ENCODE peak calls at places on chromosome 22, in five cellular contexts. D, G, V, N and L are unnamed samples.

GRCh38 chr22:17264321-17265052 is 45.3 kb upstream of the ADA2 start:
- DNase-seq in D (no peak), G (no peak), V (peak), N (peak), L (peak)

GRCh38 chr22:31243339-31244043 is 31.4 kb downstream of the LIMK2 start:
- DNase-seq in D (no peak), G (peak), V (peak), N (peak), L (no peak)

GRCh38 chr22:43274595-43275240 is 68.5 kb downstream of the SCUBE1 start:
- DNase-seq in D (no peak), G (no peak), V (no peak), N (no peak), L (peak)

GRCh38 chr22:32864596-32864995 is 63.1 kb downstream of the TIMP3 start:
- DNase-seq in D (no peak), G (no peak), V (no peak), N (no peak), L (no peak)

GRCh38 chr22:35736166-35736565 is 18.5 kb downstream of the APOL5 start:
- DNase-seq in D (no peak), G (no peak), V (no peak), N (no peak), L (no peak)

GRCh38 chr22:32584650-32585049 is 110.0 kb downstream of the FBXO7 start:
- DNase-seq in D (no peak), G (no peak), V (peak), N (peak), L (no peak)

GRCh38 chr22:41092847-41093371 is 517 bp downstream of the EP300 start:
- DNase-seq in D (peak), G (peak), V (peak), N (peak), L (peak)

GRCh38 chr22:46846154-46846831 is 83.8 kb downstream of the TBC1D22A start:
- DNase-seq in D (no peak), G (peak), V (no peak), N (peak), L (no peak)

GRCh38 chr22:26573026-26573662 is 16.8 kb downstream of the TPST2 start:
- DNase-seq in D (peak), G (peak), V (peak), N (peak), L (no peak)

GRCh38 chr22:24996420-24996952 is 44.0 kb downstream of the KIAA1671 start:
- DNase-seq in D (no peak), G (peak), V (peak), N (no peak), L (peak)

GRCh38 chr22:44211946-44212930 is 31.5 kb downstream of the PARVG start:
- DNase-seq in D (no peak), G (no peak), V (peak), N (no peak), L (no peak)

GRCh38 chr22:17112491-17113042 is 8.6 kb downstream of the TMEM121B start:
- DNase-seq in D (peak), G (no peak), V (no peak), N (no peak), L (no peak)

GRCh38 chr22:28181332-28181731 is 262.3 kb upstream of the PITPNB start:
- DNase-seq in D (no peak), G (peak), V (peak), N (peak), L (no peak)

GRCh38 chr22:17074648-17075002 is 10.2 kb upstream of the IL17RA start:
- DNase-seq in D (no peak), G (no peak), V (no peak), N (no peak), L (no peak)

GRCh38 chr22:18119409-18120110 is 9.0 kb downstream of the TUBA8 start:
- DNase-seq in D (no peak), G (no peak), V (no peak), N (no peak), L (no peak)

GRCh38 chr22:35218079-35218478 is 39.2 kb upstream of the HMGXB4 start:
- DNase-seq in D (no peak), G (no peak), V (no peak), N (peak), L (no peak)

GRCh38 chr22:20782083-20782482 is 8.2 kb downstream of the SERPIND1 start:
- DNase-seq in D (no peak), G (no peak), V (no peak), N (no peak), L (no peak)

GRCh38 chr22:28021116-28021997 is 102.3 kb upstream of the PITPNB start:
- DNase-seq in D (no peak), G (no peak), V (no peak), N (no peak), L (no peak)

GRCh38 chr22:37316875-37317371 is 34.6 kb downstream of the CYTH4 start:
- DNase-seq in D (peak), G (peak), V (peak), N (peak), L (peak)

GRCh38 chr22:43880743-43881055 is 11.1 kb downstream of the PNPLA5 start:
- DNase-seq in D (no peak), G (no peak), V (no peak), N (no peak), L (no peak)

GRCh38 chr22:25365491-25366261 is 146.2 kb downstream of the CRYBB2 start:
- DNase-seq in D (no peak), G (peak), V (no peak), N (no peak), L (no peak)

GRCh38 chr22:25167834-25168601 is 31.6 kb upstream of the CRYBB3 start:
- DNase-seq in D (no peak), G (no peak), V (no peak), N (no peak), L (no peak)

GRCh38 chr22:50206599-50206998 is 5.8 kb downstream of the SELENOO start:
- DNase-seq in D (peak), G (peak), V (no peak), N (peak), L (peak)

GRCh38 chr22:37484115-37485005 is 1.8 kb downstream of the MFNG start:
- DNase-seq in D (no peak), G (peak), V (no peak), N (no peak), L (no peak)

GRCh38 chr22:49240472-49240871 is 587.2 kb downstream of the BRD1 start:
- DNase-seq in D (no peak), G (no peak), V (no peak), N (no peak), L (no peak)

GRCh38 chr22:36325163-36326031 is 62.4 kb downstream of the MYH9 start:
- DNase-seq in D (no peak), G (peak), V (peak), N (peak), L (no peak)

DNA sequence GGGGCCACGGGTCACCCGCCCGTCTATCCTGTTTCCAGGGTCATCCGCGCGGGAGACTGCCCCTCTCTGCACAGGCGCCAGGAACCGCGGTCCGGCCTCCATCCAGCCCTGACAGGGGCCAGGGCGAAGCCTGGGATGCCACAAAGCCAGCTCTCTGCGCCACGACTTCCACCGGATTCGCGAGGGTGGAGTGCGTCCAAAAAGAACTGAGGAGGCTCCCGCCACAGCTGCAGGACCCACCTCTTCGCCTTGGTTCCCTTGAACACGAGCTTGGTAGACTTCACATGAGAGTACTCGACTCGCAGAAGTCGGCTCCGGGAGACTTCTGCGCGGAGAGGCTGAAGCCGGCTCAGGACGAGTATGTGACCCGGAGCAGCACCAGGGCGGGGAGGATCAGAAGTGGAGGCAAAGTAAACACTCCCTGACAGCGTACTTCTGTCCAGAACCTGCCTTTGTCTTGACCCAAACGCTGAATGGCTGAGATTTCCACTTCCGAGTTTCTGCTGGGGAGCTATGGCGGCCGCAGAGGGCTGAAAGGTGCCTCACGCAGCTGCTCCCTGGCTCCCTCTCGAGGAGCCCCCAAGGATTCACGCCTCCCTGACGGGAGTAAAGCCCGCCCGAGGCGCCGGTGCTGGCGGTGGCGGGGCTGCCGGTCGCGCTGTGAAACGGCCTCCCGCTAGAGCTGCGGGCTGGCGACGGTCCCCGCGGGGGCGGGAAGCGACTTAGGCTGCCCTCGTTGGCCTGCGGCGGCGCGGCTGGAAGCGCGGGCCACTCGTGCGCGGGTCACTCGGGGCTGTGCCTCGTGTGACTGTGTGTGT is 4566.7 kb upstream of the OR11H1 start:
- DNase-seq in D (no peak), G (no peak), V (no peak), N (no peak), L (peak)
- H3K4me3 ChIP-seq in D (no peak), G (no peak), V (no peak), N (no peak), L (no peak)

GRCh38 chr22:19139001-19139356 is 5.5 kb downstream of the ESS2 start:
- DNase-seq in D (no peak), G (no peak), V (no peak), N (no peak), L (no peak)
- TF ChIP-seq CTCF in D (no peak), G (no peak), V (no peak), N (no peak), L (no peak)

GRCh38 chr22:48100685-48101417 is 1338.4 kb downstream of the TBC1D22A start:
- DNase-seq in D (no peak), G (no peak), V (no peak), N (no peak), L (no peak)

GRCh38 chr22:48098243-48098935 is 1335.9 kb downstream of the TBC1D22A start:
- DNase-seq in D (peak), G (no peak), V (no peak), N (no peak), L (no peak)

GRCh38 chr22:48098936-48099245 is 1336.4 kb downstream of the TBC1D22A start:
- DNase-seq in D (no peak), G (no peak), V (no peak), N (no peak), L (no peak)

GRCh38 chr22:48099251-48099650 is 1336.8 kb downstream of the TBC1D22A start:
- DNase-seq in D (no peak), G (no peak), V (no peak), N (no peak), L (no peak)

DNA sequence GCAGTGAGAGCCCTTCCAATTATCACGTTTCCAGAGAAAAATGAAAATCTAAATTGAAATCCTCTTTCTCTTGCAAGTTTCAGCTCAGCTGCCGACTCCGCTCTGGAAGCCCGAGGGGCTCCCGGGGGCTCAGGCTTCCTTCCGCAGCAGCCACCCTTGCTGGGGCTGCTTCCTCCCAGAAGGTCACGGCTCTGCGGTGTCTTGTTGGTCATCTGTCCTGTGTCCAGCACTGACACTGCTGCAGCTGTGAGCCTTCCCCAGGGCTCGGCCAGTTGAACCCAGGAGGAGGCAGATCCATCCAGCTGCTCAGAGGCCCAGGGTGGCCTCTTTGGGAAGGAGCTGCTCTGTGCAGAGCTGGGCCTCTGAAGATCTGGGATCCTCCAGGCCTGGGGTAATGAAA is 1337.2 kb downstream of the TBC1D22A start:
- DNase-seq in D (no peak), G (no peak), V (no peak), N (no peak), L (no peak)
- H3K4me3 ChIP-seq in D (no peak), G (no peak), V (no peak), N (no peak), L (no peak)

GRCh38 chr22:22702159-22702873 is 57.9 kb downstream of the GGTLC2 start:
- DNase-seq in D (peak), G (no peak), V (no peak), N (peak), L (no peak)
- TF ChIP-seq CTCF in D (peak), G (no peak), V (peak), N (peak), L (peak)

GRCh38 chr22:23835773-23836144 is 3.0 kb downstream of the DERL3 start:
- DNase-seq in D (no peak), G (no peak), V (no peak), N (no peak), L (no peak)

GRCh38 chr22:23834406-23834805 is 4.4 kb downstream of the DERL3 start:
- DNase-seq in D (no peak), G (no peak), V (no peak), N (no peak), L (no peak)

GRCh38 chr22:23833911-23834317 is 4.9 kb downstream of the DERL3 start:
- DNase-seq in D (no peak), G (no peak), V (no peak), N (no peak), L (no peak)

GRCh38 chr22:23836281-23836680 is 2.5 kb downstream of the DERL3 start:
- DNase-seq in D (no peak), G (no peak), V (no peak), N (no peak), L (no peak)

GRCh38 chr22:23834830-23835772 is 3.7 kb downstream of the DERL3 start:
- DNase-seq in D (no peak), G (no peak), V (no peak), N (no peak), L (no peak)
- H3K4me3 ChIP-seq in D (no peak), G (no peak), V (no peak), N (no peak), L (no peak)

DNA sequence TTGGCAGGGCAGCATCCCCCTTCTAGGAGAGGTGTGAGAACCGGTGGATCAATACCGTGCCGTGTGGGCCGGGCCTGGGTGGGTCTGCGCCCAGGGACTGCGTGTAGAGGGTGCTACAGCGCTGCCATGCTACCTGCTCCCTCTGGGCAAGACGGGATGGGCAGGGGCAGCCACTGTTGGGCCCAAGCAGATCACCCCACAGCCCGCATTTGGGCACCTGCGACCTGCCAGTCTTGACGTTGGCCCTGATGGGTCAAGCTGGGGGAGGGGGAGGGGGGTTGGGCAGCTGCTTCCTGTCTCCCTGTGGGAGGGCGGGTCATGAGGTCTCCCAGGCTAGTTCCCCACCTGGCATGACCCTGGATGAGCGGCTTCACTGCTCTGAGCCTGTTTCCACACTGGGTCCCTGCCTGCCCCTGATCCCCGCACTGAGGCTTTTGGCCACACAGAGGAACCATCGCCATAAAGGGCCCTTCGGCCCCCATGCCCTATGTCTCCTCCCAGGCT is 2.8 kb upstream of the RPS19BP1 start:
- DNase-seq in D (no peak), G (no peak), V (no peak), N (no peak), L (no peak)
- TF ChIP-seq CTCF in D (no peak), G (no peak), V (no peak), N (no peak), L (no peak)

GRCh38 chr22:45807156-45807915 is 135.7 kb downstream of the ATXN10 start:
- DNase-seq in D (no peak), G (no peak), V (peak), N (peak), L (no peak)

GRCh38 chr22:45805413-45805812 is 133.8 kb downstream of the ATXN10 start:
- DNase-seq in D (no peak), G (peak), V (peak), N (peak), L (no peak)

GRCh38 chr22:45804986-45805325 is 133.3 kb downstream of the ATXN10 start:
- DNase-seq in D (peak), G (peak), V (peak), N (peak), L (no peak)

GRCh38 chr22:45802074-45802473 is 130.4 kb downstream of the ATXN10 start:
- DNase-seq in D (no peak), G (no peak), V (no peak), N (no peak), L (no peak)

GRCh38 chr22:45804319-45804985 is 132.8 kb downstream of the ATXN10 start:
- DNase-seq in D (no peak), G (no peak), V (peak), N (peak), L (no peak)
- H3K4me3 ChIP-seq in D (no peak), G (no peak), V (no peak), N (no peak), L (no peak)

GRCh38 chr22:38843201-38843715 is 570 bp downstream of the NPTXR start:
- DNase-seq in D (peak), G (peak), V (peak), N (peak), L (peak)
- TF ChIP-seq CTCF in D (no peak), G (peak), V (peak), N (no peak), L (peak)